ENCODE peak calls at places on chromosomes 13 and 19, in nine cellular contexts. T is stimulated activated naive CD4-positive, alpha-beta T cell; W is aorta; G is MM.1S; K is iris pigment epithelial cell; L is CD4-positive, CD25-positive, alpha-beta regulatory T cell; U is mesendoderm; D is T-helper 2 cell; X is endothelial cell. S is an unnamed sample.

GRCh38 chr19:29887498-29887897 is 54.5 kb upstream of the URI1 start:
- DNase-seq in D (peak; percentile 9), K (no peak), L (no peak), T (no peak), G (no peak), X (peak; percentile 40), W (peak; percentile 50), U (no peak), S (no peak)

GRCh38 chr19:7681336-7682174 is 922 bp downstream of the TRAPPC5 start:
- DNase-seq in L (peak; percentile 84), U (peak; percentile 95), G (peak; percentile 30), W (peak; percentile 88), D (peak; percentile 91), K (peak; percentile 75), T (peak; percentile 76), X (peak; percentile 75), S (peak; percentile 85)

GRCh38 chr19:2330632-2331284 is 2.3 kb downstream of the SPPL2B start:
- DNase-seq in X (no peak), K (no peak), L (no peak), D (no peak), T (no peak), W (no peak), U (no peak), G (no peak), S (no peak)

GRCh38 chr13:40875048-40875447 is 85.6 kb downstream of the SLC25A15 start:
- DNase-seq in U (no peak), L (no peak), D (no peak), G (no peak), X (no peak), K (no peak), T (no peak), W (peak; percentile 26), S (no peak)

GRCh38 chr19:17977488-17977887 is 10.6 kb downstream of the KCNN1 start:
- DNase-seq in K (no peak), D (no peak), T (no peak), G (no peak), X (no peak), W (no peak), L (no peak), U (no peak), S (no peak)

GRCh38 chr13:52665325-52665724 is 12.7 kb downstream of the SUGT1 start:
- DNase-seq in T (peak; percentile 9), K (peak; percentile 40), L (peak; percentile 35), D (peak; percentile 53), X (no peak), G (peak; percentile 26), W (no peak), U (peak; percentile 28), S (no peak)

GRCh38 chr19:58468216-58468839 is 1.4 kb downstream of the ZNF324 start:
- DNase-seq in L (no peak), X (no peak), G (no peak), W (no peak), U (peak; percentile 26), K (no peak), D (no peak), T (no peak), S (no peak)

GRCh38 chr19:18514800-18515682 is 6.8 kb downstream of the ELL start:
- DNase-seq in X (no peak), G (no peak), D (no peak), L (no peak), T (no peak), W (peak; percentile 86), U (peak; percentile 81), K (peak; percentile 83), S (peak; percentile 81)

GRCh38 chr13:25143693-25144092 is 28.4 kb downstream of the AMER2 start:
- DNase-seq in G (no peak), W (no peak), T (no peak), U (no peak), L (no peak), K (no peak), X (no peak), D (no peak), S (no peak)

GRCh38 chr19:45200614-45201013 is 22.0 kb downstream of the BLOC1S3 start:
- DNase-seq in D (no peak), G (no peak), U (peak; percentile 75), X (peak; percentile 64), L (no peak), T (no peak), W (no peak), K (peak; percentile 51), S (peak; percentile 68)

GRCh38 chr13:90968510-90968909 is 379.0 kb upstream of the MIR17HG start:
- DNase-seq in T (no peak), G (no peak), W (no peak), X (peak; percentile 54), D (peak; percentile 2), K (peak; percentile 1), L (no peak), U (peak; percentile 57), S (no peak)

GRCh38 chr13:92175330-92175729 is 776.9 kb downstream of the GPC5 start:
- DNase-seq in G (peak; percentile 74), X (peak; percentile 22), K (peak; percentile 63), W (no peak), U (peak; percentile 44), T (no peak), D (peak; percentile 11), L (no peak), S (peak; percentile 53)

GRCh38 chr19:584240-585001 is 5.3 kb upstream of the HCN2 start:
- DNase-seq in K (no peak), T (no peak), L (peak; percentile 65), G (peak; percentile 45), X (peak; percentile 85), U (peak; percentile 68), W (peak; percentile 83), D (peak; percentile 62), S (peak; percentile 86)

GRCh38 chr19:53818756-53819155 is 5.4 kb downstream of the NLRP12 start:
- DNase-seq in K (no peak), L (no peak), D (no peak), U (peak; percentile 26), X (no peak), G (no peak), W (no peak), T (no peak), S (no peak)

GRCh38 chr19:1862424-1863307 is 713 bp downstream of the KLF16 start:
- DNase-seq in W (peak; percentile 81), G (peak; percentile 54), K (no peak), X (no peak), U (peak; percentile 65), L (peak; percentile 63), D (peak; percentile 68), T (peak; percentile 45), S (no peak)

GRCh38 chr19:11478167-11479089 is 2.4 kb downstream of the ELAVL3 start:
- DNase-seq in T (no peak), U (no peak), W (no peak), L (no peak), G (no peak), D (no peak), X (no peak), K (no peak), S (no peak)

GRCh38 chr13:114130708-114131580 is 1.5 kb downstream of the RASA3 start:
- DNase-seq in L (peak; percentile 78), U (peak; percentile 90), K (peak; percentile 91), W (peak; percentile 88), G (peak; percentile 78), D (peak; percentile 89), T (peak; percentile 76), X (peak; percentile 56), S (peak; percentile 94)

GRCh38 chr13:114319441-114319871 is 5.2 kb downstream of the CHAMP1 start:
- DNase-seq in U (no peak), G (no peak), K (peak; percentile 79), T (no peak), W (no peak), X (no peak), D (no peak), L (no peak), S (no peak)

GRCh38 chr19:28213476-28214082 is 999.4 kb downstream of the UQCRFS1 start:
- DNase-seq in T (no peak), U (peak; percentile 49), W (no peak), G (no peak), X (no peak), D (no peak), L (no peak), K (no peak), S (no peak)

GRCh38 chr19:35030257-35031071 is at the start of gene SCN1B:
- DNase-seq in K (peak; percentile 79), U (peak; percentile 76), W (peak; percentile 93), X (peak; percentile 70), D (peak; percentile 67), T (no peak), L (no peak), G (no peak), S (peak; percentile 84)

GRCh38 chr19:6070179-6071102 is 39.9 kb downstream of the RFX2 start:
- DNase-seq in U (no peak), G (no peak), L (peak; percentile 13), X (no peak), D (peak; percentile 43), T (no peak), W (peak; percentile 64), K (no peak), S (no peak)

GRCh38 chr13:62767473-62767872 is 1351.8 kb upstream of the PCDH20 start:
- DNase-seq in T (no peak), G (no peak), U (no peak), X (no peak), D (no peak), K (no peak), W (no peak), L (no peak), S (no peak)

GRCh38 chr13:52978989-52979388 is 49.6 kb upstream of the OLFM4 start:
- DNase-seq in X (no peak), W (no peak), K (no peak), U (no peak), T (no peak), L (no peak), G (no peak), D (no peak), S (no peak)

GRCh38 chr19:12484011-12484370 is 625 bp downstream of the ZNF709 start:
- DNase-seq in T (no peak), W (no peak), G (no peak), L (no peak), D (no peak), K (no peak), X (no peak), U (peak; percentile 21), S (no peak)

S was measured in islet precursor cell.